ENCODE peak calls at places on chromosomes 6 and 20, in five cellular contexts. G is hypothalamus, V is Daoy, E is endothelial cell, P is choroid plexus epithelial cell. X is an unnamed sample.

GRCh38 chr20:43068482-43068881 is 121.2 kb downstream of the PTPRT start:
- DNase-seq in E (no peak), P (no peak), V (no peak), G (no peak), X (no peak)

GRCh38 chr6:45411959-45412358 is 34.2 kb upstream of the SUPT3H start:
- DNase-seq in V (peak; percentile 68), P (no peak), E (no peak), G (no peak), X (no peak)

GRCh38 chr6:101926149-101926925 is 532.8 kb downstream of the GRIK2 start:
- DNase-seq in E (no peak), G (no peak), V (no peak), P (no peak), X (no peak)

GRCh38 chr6:27667651-27668441 is 194.9 kb upstream of the ZNF184 start:
- DNase-seq in V (peak; percentile 42), E (no peak), P (no peak), G (no peak), X (no peak)

GRCh38 chr6:44229376-44230033 is 6.1 kb downstream of the SLC29A1 start:
- DNase-seq in E (no peak), V (no peak), G (no peak), P (no peak), X (no peak)

GRCh38 chr6:105068407-105068806 is 111.4 kb downstream of the POPDC3 start:
- DNase-seq in E (no peak), G (no peak), V (no peak), P (no peak), X (no peak)

GRCh38 chr6:142537612-142538478 is 236.0 kb downstream of the ADGRG6 start:
- DNase-seq in E (no peak), V (peak; percentile 66), G (no peak), P (peak; percentile 44), X (no peak)

GRCh38 chr6:170462366-170463020 is 90.6 kb downstream of the PSMB1 start:
- DNase-seq in V (no peak), E (no peak), G (no peak), P (no peak), X (no peak)

GRCh38 chr6:44132476-44132875 is 5.1 kb downstream of the TMEM63B start:
- DNase-seq in E (no peak), G (no peak), P (no peak), V (no peak), X (no peak)

GRCh38 chr6:135250751-135251356 is 69.7 kb downstream of the MYB start:
- DNase-seq in P (no peak), G (no peak), E (no peak), V (no peak), X (no peak)

GRCh38 chr6:34226066-34226465 is 10.6 kb upstream of the HMGA1 start:
- DNase-seq in V (no peak), E (no peak), P (no peak), G (no peak), X (no peak)

GRCh38 chr6:121515615-121516265 is 80.3 kb downstream of the GJA1 start:
- DNase-seq in E (no peak), V (peak; percentile 57), G (no peak), P (no peak), X (no peak)

GRCh38 chr6:30759575-30760239 is 15.4 kb upstream of the IER3 start:
- DNase-seq in G (no peak), V (peak; percentile 97), P (peak; percentile 94), E (no peak), X (no peak)

GRCh38 chr6:169725270-169726048 is 1.2 kb upstream of the PHF10 start:
- DNase-seq in V (peak; percentile 37), E (peak; percentile 39), P (peak; percentile 79), G (peak; percentile 62), X (no peak)

GRCh38 chr20:36544134-36545018 is 3.1 kb downstream of the MYL9 start:
- DNase-seq in E (no peak), P (peak; percentile 33), G (no peak), V (peak; percentile 75), X (no peak)

GRCh38 chr20:62946918-62947317 is 5.6 kb upstream of the SLC17A9 start:
- DNase-seq in V (no peak), P (no peak), E (no peak), G (no peak), X (no peak)

GRCh38 chr6:12886961-12887775 is 170.6 kb downstream of the PHACTR1 start:
- DNase-seq in E (no peak), V (peak; percentile 83), P (no peak), G (no peak), X (no peak)

GRCh38 chr6:52598824-52599190 is 21.9 kb upstream of the TRAM2 start:
- DNase-seq in V (no peak), E (no peak), P (no peak), G (no peak), X (no peak)

GRCh38 chr6:137202078-137202477 is 17.1 kb downstream of the IFNGR1 start:
- DNase-seq in G (peak; percentile 40), E (no peak), V (no peak), P (no peak), X (no peak)

GRCh38 chr6:35090734-35091133 is 50.4 kb downstream of the TCP11 start:
- DNase-seq in V (no peak), E (no peak), G (no peak), P (no peak), X (no peak)

GRCh38 chr6:11218827-11219826 is 13.3 kb downstream of the NEDD9 start:
- DNase-seq in E (peak; percentile 47), V (peak; percentile 23), P (no peak), G (peak; percentile 41), X (no peak)

GRCh38 chr6:55617272-55617671 is 38.3 kb upstream of the HMGCLL1 start:
- DNase-seq in G (no peak), P (peak; percentile 76), E (peak; percentile 14), V (peak; percentile 51), X (no peak)

GRCh38 chr6:133542056-133542821 is 301.1 kb downstream of the EYA4 start:
- DNase-seq in E (no peak), V (peak; percentile 62), P (peak; percentile 13), G (no peak), X (no peak)

GRCh38 chr20:7078804-7079203 is 311.3 kb downstream of the BMP2 start:
- DNase-seq in E (no peak), V (no peak), P (no peak), G (no peak), X (no peak)

GRCh38 chr6:105069821-105070445 is 109.9 kb downstream of the POPDC3 start:
- DNase-seq in P (no peak), V (no peak), E (no peak), G (no peak), X (no peak)

GRCh38 chr6:31358302-31358701 is 1.3 kb upstream of the HLA-B start:
- DNase-seq in P (no peak), V (no peak), E (no peak), G (no peak), X (no peak)

GRCh38 chr20:23077277-23077676 is 8.8 kb downstream of the CD93 start:
- DNase-seq in P (no peak), E (no peak), G (no peak), V (no peak), X (no peak)

GRCh38 chr6:168226095-168226781 is 93.3 kb downstream of the DACT2 start:
- DNase-seq in E (no peak), P (no peak), V (no peak), G (peak; percentile 16), X (no peak)

GRCh38 chr6:159979136-159979874 is 10.4 kb downstream of the IGF2R start:
- DNase-seq in P (no peak), E (no peak), V (peak; percentile 89), G (peak; percentile 36), X (no peak)

GRCh38 chr20:41738584-41739193 is 120.5 kb upstream of the CHD6 start:
- DNase-seq in P (peak; percentile 69), E (peak; percentile 60), V (no peak), G (peak; percentile 56), X (peak; percentile 22)

GRCh38 chr20:6533828-6534388 is 233.6 kb upstream of the BMP2 start:
- DNase-seq in P (peak; percentile 92), V (peak; percentile 74), E (no peak), G (no peak), X (no peak)

GRCh38 chr6:117550078-117550600 is 52.2 kb downstream of the GOPC start:
- DNase-seq in P (no peak), V (no peak), E (no peak), G (no peak), X (no peak)

GRCh38 chr20:19528286-19529030 is 229.6 kb upstream of the RIN2 start:
- DNase-seq in P (no peak), E (no peak), G (no peak), V (no peak), X (no peak)

GRCh38 chr20:53163486-53163885 is 191.3 kb downstream of the TSHZ2 start:
- DNase-seq in G (no peak), E (no peak), P (peak; percentile 17), V (peak; percentile 89), X (no peak)

GRCh38 chr20:3716195-3716834 is 3.9 kb upstream of the SIGLEC1 start:
- DNase-seq in V (peak; percentile 54), G (peak; percentile 11), P (peak; percentile 74), E (peak; percentile 65), X (no peak)

GRCh38 chr20:6604179-6604578 is 163.3 kb upstream of the BMP2 start:
- DNase-seq in V (no peak), P (no peak), E (no peak), G (no peak), X (no peak)

GRCh38 chr20:40442181-40442963 is 246.7 kb downstream of the MAFB start:
- DNase-seq in P (peak; percentile 63), G (no peak), E (no peak), V (no peak), X (no peak)

GRCh38 chr6:138297761-138298298 is 79.5 kb upstream of the PBOV1 start:
- DNase-seq in G (no peak), E (no peak), P (peak; percentile 58), V (peak; percentile 16), X (no peak)

GRCh38 chr6:3314621-3315020 is 55.9 kb downstream of the PSMG4 start:
- DNase-seq in P (no peak), E (no peak), G (no peak), V (no peak), X (no peak)

GRCh38 chr20:63639093-63639860 is 12.4 kb upstream of the GMEB2 start:
- DNase-seq in G (no peak), P (no peak), V (no peak), E (no peak), X (no peak)

X was measured in GM19239.